ENCODE peak calls at places on chromosomes 7 and 10, in eight cellular contexts. P, B, E, A, D, V, L and Y are unnamed samples.

GRCh38 chr7:25988640-25989039 is 163.4 kb upstream of the NFE2L3 start:
- DNase-seq in V (no peak), P (no peak), L (no peak), E (no peak), B (no peak), A (no peak), D (no peak), Y (no peak)

GRCh38 chr7:77415822-77416620 is at the start of gene GSAP:
- DNase-seq in A (peak), D (peak), L (peak), V (peak), B (peak), E (peak), P (no peak), Y (no peak)

GRCh38 chr10:110409926-110410325 is 87.8 kb upstream of the DUSP5 start:
- DNase-seq in B (no peak), P (no peak), E (no peak), D (peak), V (no peak), L (no peak), A (peak), Y (no peak)

GRCh38 chr7:129494041-129494440 is 8.3 kb upstream of the SMKR1 start:
- DNase-seq in B (no peak), E (no peak), A (peak), L (no peak), V (no peak), D (no peak), P (no peak), Y (peak)

GRCh38 chr7:12927635-12928434 is 240.4 kb downstream of the ARL4A start:
- DNase-seq in P (no peak), A (no peak), B (no peak), D (no peak), V (no peak), L (no peak), E (no peak), Y (no peak)

GRCh38 chr7:45102785-45103712 is 8.4 kb downstream of the TBRG4 start:
- DNase-seq in A (no peak), D (no peak), E (no peak), B (no peak), L (no peak), P (no peak), V (no peak), Y (no peak)

GRCh38 chr7:132292803-132293202 is 283.5 kb downstream of the PLXNA4 start:
- DNase-seq in D (no peak), L (no peak), P (no peak), V (no peak), B (no peak), A (peak), E (no peak), Y (peak)

GRCh38 chr7:89094269-89094668 is 298.7 kb upstream of the TEX47 start:
- DNase-seq in E (no peak), L (no peak), D (no peak), V (no peak), P (no peak), B (no peak), A (no peak), Y (no peak)

GRCh38 chr7:141484907-141485306 is 66.3 kb upstream of the AGK start:
- DNase-seq in P (no peak), E (peak), V (no peak), L (no peak), D (no peak), A (no peak), B (no peak), Y (no peak)

GRCh38 chr7:110309941-110310340 is 781.0 kb upstream of the LRRN3 start:
- DNase-seq in E (no peak), V (no peak), B (no peak), D (no peak), A (peak), P (no peak), L (no peak), Y (no peak)

GRCh38 chr7:101874028-101874427 is 56.6 kb downstream of the CUX1 start:
- DNase-seq in B (no peak), P (peak), A (no peak), D (no peak), V (no peak), E (no peak), L (no peak), Y (no peak)

GRCh38 chr10:34731885-34732701 is 83.0 kb downstream of the PARD3 start:
- DNase-seq in E (no peak), D (no peak), V (no peak), P (peak), B (no peak), A (peak), L (no peak), Y (no peak)

GRCh38 chr10:4522296-4523000 is 303.6 kb upstream of the AKR1E2 start:
- DNase-seq in P (no peak), A (no peak), D (no peak), V (no peak), E (no peak), L (no peak), B (no peak), Y (no peak)

GRCh38 chr7:44143606-44144250 is 2.6 kb upstream of the MYL7 start:
- DNase-seq in E (no peak), V (peak), P (no peak), L (no peak), A (no peak), B (no peak), D (no peak), Y (no peak)